ENCODE peak calls at places on chromosomes 5 and 9, in seven cellular contexts. J, X, Z, V, G, I and P are unnamed samples. For H3K36me3, the result is how much of the 10 kb centered on the place peaks cover.

GRCh38 chr5:19886123-19886921 is 101.7 kb downstream of the CDH18 start:
- DNase-seq in J (no peak), X (no peak), Z (no peak), V (no peak), G (no peak), I (no peak), P (peak)

GRCh38 chr9:73039916-73040263 is 87.0 kb upstream of the ALDH1A1 start:
- DNase-seq in J (no peak), X (no peak), Z (no peak), V (no peak), G (no peak), I (no peak), P (no peak)

GRCh38 chr9:89872913-89873707 is 268.3 kb downstream of the GADD45G start:
- DNase-seq in J (no peak), X (no peak), Z (no peak), V (no peak), G (no peak), I (peak), P (no peak)

GRCh38 chr9:97237311-97237786 is 70.1 kb upstream of the CCDC180 start:
- DNase-seq in J (peak), X (peak), Z (no peak), V (no peak), G (no peak), I (peak), P (no peak)

GRCh38 chr5:53343187-53343586 is 137.2 kb upstream of the FST start:
- DNase-seq in J (no peak), X (no peak), Z (no peak), V (no peak), G (no peak), I (no peak), P (no peak)

GRCh38 chr5:128629162-128629561 is 91.1 kb upstream of the FBN2 start:
- DNase-seq in J (no peak), X (no peak), Z (no peak), V (no peak), G (no peak), I (no peak), P (no peak)

GRCh38 chr5:151384106-151384505 is 36.7 kb upstream of the SLC36A2 start:
- DNase-seq in J (no peak), X (no peak), Z (no peak), V (no peak), G (no peak), I (no peak), P (no peak)

GRCh38 chr5:109620651-109621050 is 69.1 kb upstream of the MAN2A1 start:
- DNase-seq in J (no peak), X (no peak), Z (no peak), V (no peak), G (no peak), I (no peak), P (no peak)

GRCh38 chr9:34252016-34252415 is 73.2 kb downstream of the UBAP1 start:
- DNase-seq in J (no peak), X (no peak), Z (no peak), V (no peak), G (no peak), I (no peak), P (no peak)

GRCh38 chr5:53009816-53010215 is 20.7 kb downstream of the ITGA2 start:
- DNase-seq in J (no peak), X (no peak), Z (no peak), V (no peak), G (no peak), I (no peak), P (no peak)

GRCh38 chr9:126071076-126071750 is 255.4 kb upstream of the MVB12B start:
- DNase-seq in J (no peak), X (no peak), Z (no peak), V (no peak), G (no peak), I (no peak), P (no peak)

GRCh38 chr5:133735346-133735745 is 123.0 kb upstream of the FSTL4 start:
- DNase-seq in J (peak), X (no peak), Z (no peak), V (no peak), G (no peak), I (peak), P (no peak)

GRCh38 chr9:104905153-104905901 is 22.6 kb downstream of the ABCA1 start:
- DNase-seq in J (no peak), X (no peak), Z (no peak), V (no peak), G (no peak), I (no peak), P (no peak)

GRCh38 chr9:110197330-110198187 is 10.4 kb downstream of the C9orf152 start:
- DNase-seq in J (peak), X (no peak), Z (no peak), V (no peak), G (no peak), I (no peak), P (no peak)

GRCh38 chr5:56640763-56641406 is 174.5 kb upstream of the MAP3K1 start:
- DNase-seq in J (no peak), X (no peak), Z (no peak), V (no peak), G (no peak), I (no peak), P (no peak)

GRCh38 chr5:111099058-111099778 is 7.1 kb downstream of the WDR36 start:
- DNase-seq in J (no peak), X (no peak), Z (no peak), V (no peak), G (no peak), I (no peak), P (no peak)

GRCh38 chr9:132946216-132946615 is 1.8 kb upstream of the TSC1 start:
- DNase-seq in J (no peak), X (no peak), Z (no peak), V (no peak), G (no peak), I (no peak), P (no peak)

GRCh38 chr5:135139397-135140134 is 105.5 kb upstream of the PITX1 start:
- DNase-seq in J (peak), X (peak), Z (no peak), V (peak), G (no peak), I (no peak), P (no peak)

GRCh38 chr9:107246259-107247254 is 36.5 kb upstream of the RAD23B start:
- DNase-seq in J (no peak), X (peak), Z (no peak), V (no peak), G (no peak), I (peak), P (no peak)

GRCh38 chr5:156469636-156470035 is 142.7 kb downstream of the SGCD start:
- DNase-seq in J (no peak), X (no peak), Z (no peak), V (no peak), G (no peak), I (no peak), P (no peak)

GRCh38 chr5:147346006-147346561 is 111.3 kb downstream of the STK32A start:
- DNase-seq in J (no peak), X (no peak), Z (no peak), V (no peak), G (peak), I (no peak), P (no peak)

GRCh38 chr5:62111428-62111827 is 194.6 kb upstream of the KIF2A start:
- DNase-seq in J (no peak), X (no peak), Z (no peak), V (no peak), G (no peak), I (no peak), P (no peak)

GRCh38 chr9:4762889-4763521 is 22.0 kb upstream of the AK3 start:
- DNase-seq in J (no peak), X (peak), Z (no peak), V (no peak), G (peak), I (peak), P (no peak)

GRCh38 chr5:116424951-116425350 is 149.7 kb downstream of the SEMA6A start:
- DNase-seq in J (no peak), X (no peak), Z (no peak), V (no peak), G (no peak), I (no peak), P (no peak)

GRCh38 chr5:58482536-58482935 is 8.7 kb upstream of the GAPT start:
- DNase-seq in J (no peak), X (no peak), Z (no peak), V (no peak), G (no peak), I (no peak), P (no peak)

GRCh38 chr9:38211002-38211401 is 142.0 kb upstream of the SHB start:
- DNase-seq in J (no peak), X (no peak), Z (no peak), V (no peak), G (peak), I (no peak), P (no peak)

GRCh38 chr5:174581483-174581882 is 142.9 kb upstream of the MSX2 start:
- DNase-seq in J (peak), X (peak), Z (no peak), V (no peak), G (peak), I (peak), P (no peak)

GRCh38 chr9:122056484-122056883 is 36.6 kb downstream of the TTLL11 start:
- DNase-seq in J (peak), X (peak), Z (no peak), V (no peak), G (no peak), I (peak), P (no peak)

GRCh38 chr9:87206064-87206661 is 258.9 kb upstream of the GAS1 start:
- DNase-seq in J (no peak), X (no peak), Z (no peak), V (no peak), G (no peak), I (no peak), P (no peak)

GRCh38 chr5:74251106-74252032 is 389.2 kb downstream of the ENC1 start:
- DNase-seq in J (peak), X (peak), Z (no peak), V (no peak), G (no peak), I (no peak), P (no peak)

GRCh38 chr5:48192-48591 is 43.8 kb upstream of the PLEKHG4B start:
- DNase-seq in J (no peak), X (no peak), Z (no peak), V (no peak), G (no peak), I (no peak), P (no peak)

GRCh38 chr5:96432245-96433065 is 593 bp downstream of the PCSK1 start:
- DNase-seq in J (no peak), X (no peak), Z (no peak), V (no peak), G (peak), I (peak), P (no peak)

GRCh38 chr5:11973469-11973868 is 69.2 kb upstream of the CTNND2 start:
- DNase-seq in J (no peak), X (no peak), Z (no peak), V (no peak), G (no peak), I (no peak), P (no peak)

GRCh38 chr9:9563817-9564216 is 1049.0 kb downstream of the PTPRD start:
- DNase-seq in J (no peak), X (no peak), Z (no peak), V (no peak), G (no peak), I (no peak), P (no peak)

GRCh38 chr5:60479542-60479941 is 220.4 kb downstream of the DEPDC1B start:
- DNase-seq in J (no peak), X (no peak), Z (no peak), V (no peak), G (no peak), I (no peak), P (no peak)

GRCh38 chr5:60487466-60487865 is 212.5 kb downstream of the DEPDC1B start:
- DNase-seq in J (peak), X (no peak), Z (no peak), V (no peak), G (peak), I (no peak), P (no peak)

GRCh38 chr5:60487885-60488425 is 212.0 kb downstream of the DEPDC1B start:
- DNase-seq in J (peak), X (no peak), Z (no peak), V (no peak), G (peak), I (no peak), P (no peak)

GRCh38 chr5:60482301-60482700 is 217.7 kb downstream of the DEPDC1B start:
- DNase-seq in J (no peak), X (no peak), Z (no peak), V (no peak), G (no peak), I (no peak), P (no peak)

DNA sequence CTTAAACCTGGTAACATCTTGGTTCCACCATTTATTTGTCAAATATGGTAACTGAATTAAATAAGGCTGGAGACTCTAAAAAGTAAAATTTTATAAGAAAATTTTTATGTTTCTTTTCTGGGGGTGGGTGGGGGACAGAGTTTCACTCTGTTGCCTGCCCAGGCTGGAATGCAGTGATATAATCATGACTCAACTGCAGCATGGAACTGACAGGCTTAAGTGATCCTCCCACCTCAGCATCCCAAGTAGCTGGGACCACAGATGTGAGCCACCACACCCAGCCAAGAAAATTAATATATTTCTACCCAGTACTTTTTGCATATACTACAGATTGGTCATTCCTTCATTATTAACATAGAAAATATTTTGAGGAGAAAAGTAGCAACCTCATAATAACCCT is 216.9 kb downstream of the DEPDC1B start:
- DNase-seq in J (no peak), X (no peak), Z (no peak), V (no peak), G (no peak), I (no peak), P (no peak)
- TF ChIP-seq SIN3A in J (no peak), X (no peak), Z (no peak), V (no peak), G (no peak), I (no peak), P (no peak)

DNA sequence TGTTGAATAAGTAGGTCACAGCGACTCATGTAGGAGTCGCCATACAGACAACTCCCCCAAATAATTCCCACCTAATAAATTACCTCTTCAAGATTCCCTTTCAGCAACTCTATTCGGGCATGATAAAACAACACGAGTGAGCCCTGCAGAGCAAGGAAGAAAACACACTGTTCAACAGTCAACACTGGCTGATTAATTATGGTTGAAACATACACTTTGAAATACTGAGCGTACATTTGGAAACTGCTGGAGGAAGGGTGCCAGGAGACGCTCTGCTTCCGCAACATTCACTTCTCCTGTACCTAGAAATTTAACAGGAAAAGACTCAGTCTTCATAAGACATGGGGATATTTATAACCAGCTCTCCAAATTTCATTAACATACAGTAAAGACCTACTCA is 117.5 kb downstream of the TTC39B start:
- DNase-seq in J (no peak), X (no peak), Z (no peak), V (no peak), G (no peak), I (no peak), P (no peak)
- H3K36me3 ChIP-seq in J (half or more), X (under half), Z (under half), V (under half), G (under half), I (under half), P (under half)

GRCh38 chr9:26112724-26113123 is 434.5 kb upstream of the TUSC1 start:
- DNase-seq in J (no peak), X (no peak), Z (no peak), V (no peak), G (no peak), I (no peak), P (no peak)
- TF ChIP-seq SIN3A in J (no peak), X (no peak), Z (no peak), V (no peak), G (no peak), I (no peak), P (no peak)

GRCh38 chr9:92292338-92293074 is 991 bp downstream of the IARS1 start:
- DNase-seq in J (peak), X (peak), Z (no peak), V (no peak), G (peak), I (no peak), P (no peak)
- H3K36me3 ChIP-seq in J (under half), X (half or more), Z (under half), V (under half), G (under half), I (under half), P (under half)

GRCh38 chr9:7653262-7653661 is 146.3 kb downstream of the DMAC1 start:
- DNase-seq in J (no peak), X (no peak), Z (no peak), V (no peak), G (no peak), I (no peak), P (no peak)

GRCh38 chr9:7659766-7660165 is 139.8 kb downstream of the DMAC1 start:
- DNase-seq in J (no peak), X (no peak), Z (no peak), V (no peak), G (no peak), I (no peak), P (no peak)

DNA sequence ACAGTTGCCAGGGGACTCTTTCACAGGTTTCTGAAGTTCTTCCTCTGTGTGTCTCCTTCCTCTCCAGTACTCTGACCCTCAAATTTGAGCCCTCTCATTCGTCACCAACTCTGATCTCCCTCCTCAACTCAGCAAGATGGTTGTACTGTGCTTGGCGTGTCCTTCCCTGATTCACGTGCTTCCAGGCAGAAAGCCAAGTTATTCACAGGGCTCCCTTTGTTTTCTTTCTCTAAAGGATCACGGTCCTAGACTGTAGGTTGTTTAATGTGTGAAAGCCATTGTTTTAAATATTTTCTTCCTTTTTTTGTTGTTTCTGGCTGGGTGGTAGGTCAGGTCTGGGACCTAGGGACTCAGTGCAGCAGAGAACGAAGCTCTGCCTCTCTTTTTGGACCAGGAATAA is 142.9 kb downstream of the DMAC1 start:
- DNase-seq in J (peak), X (no peak), Z (no peak), V (no peak), G (no peak), I (no peak), P (no peak)
- TF ChIP-seq SIN3A in J (no peak), X (no peak), Z (no peak), V (no peak), G (no peak), I (no peak), P (no peak)

DNA sequence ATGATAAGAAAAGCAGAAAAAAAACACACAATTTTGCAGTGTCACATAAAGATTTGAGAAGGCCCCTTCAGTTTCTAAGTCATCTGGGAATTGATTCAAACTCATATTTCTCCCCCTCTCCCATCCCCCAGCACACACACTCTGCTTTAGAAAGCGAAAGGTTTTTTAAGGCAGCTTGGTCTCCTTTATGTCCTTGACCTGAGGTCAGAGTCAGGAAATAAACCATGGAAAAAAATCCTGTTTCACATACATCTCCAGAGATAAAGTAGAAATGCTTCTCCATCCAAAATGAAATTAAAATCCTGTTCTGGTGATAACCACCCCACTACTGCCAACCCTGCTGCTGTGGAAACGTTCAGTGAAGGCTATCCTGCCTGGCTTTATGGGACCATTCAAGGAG is 52.6 kb downstream of the TMEM252 start:
- DNase-seq in J (no peak), X (no peak), Z (no peak), V (no peak), G (no peak), I (no peak), P (no peak)
- H3K36me3 ChIP-seq in J (under half), X (under half), Z (under half), V (under half), G (under half), I (under half), P (under half)